ENCODE peak calls at places on chromosomes 1 and 21, in five cellular contexts. M is neuronal stem cell, K is colonic mucosa, U is HL-60, S is endodermal cell. R is an unnamed sample.

GRCh38 chr1:1672181-1672965 is 13.6 kb upstream of the CDK11B start:
- DNase-seq in M (no peak), K (no peak), U (peak), S (no peak), R (no peak)

GRCh38 chr1:224579526-224579925 is 36.6 kb upstream of the CNIH3 start:
- DNase-seq in M (no peak), K (no peak), U (no peak), S (no peak), R (no peak)

GRCh38 chr1:81498370-81499184 is 302.2 kb upstream of the ADGRL2 start:
- DNase-seq in M (no peak), K (no peak), U (no peak), S (no peak), R (no peak)

GRCh38 chr1:247392088-247392487 is 23.9 kb upstream of the NLRP3 start:
- DNase-seq in M (no peak), K (no peak), U (no peak), S (no peak), R (no peak)

GRCh38 chr21:16124397-16125130 is 394.8 kb downstream of the USP25 start:
- DNase-seq in M (no peak), K (no peak), U (no peak), S (no peak), R (no peak)

GRCh38 chr1:38009088-38009840 is 3.3 kb upstream of the UTP11 start:
- DNase-seq in M (no peak), K (no peak), U (peak), S (peak), R (no peak)

GRCh38 chr1:97792655-97793054 is 128.2 kb downstream of the DPYD start:
- DNase-seq in M (no peak), K (no peak), U (no peak), S (no peak), R (no peak)

GRCh38 chr1:184036517-184036949 is 995 bp downstream of the COLGALT2 start:
- DNase-seq in M (no peak), K (no peak), U (peak), S (peak), R (peak)

GRCh38 chr1:199851453-199851852 is 176.1 kb upstream of the NR5A2 start:
- DNase-seq in M (peak), K (no peak), U (no peak), S (no peak), R (no peak)

GRCh38 chr1:111565957-111566356 is 53.6 kb upstream of the RAP1A start:
- DNase-seq in M (no peak), K (no peak), U (no peak), S (no peak), R (no peak)

GRCh38 chr1:186194107-186194756 is 180.8 kb downstream of the TPR start:
- DNase-seq in M (no peak), K (no peak), U (no peak), S (no peak), R (no peak)

GRCh38 chr1:227244339-227245118 is 73.8 kb downstream of the CDC42BPA start:
- DNase-seq in M (no peak), K (no peak), U (no peak), S (no peak), R (no peak)

GRCh38 chr1:178189814-178190213 is 95.9 kb downstream of the RASAL2 start:
- DNase-seq in M (peak), K (no peak), U (peak), S (peak), R (peak)

GRCh38 chr1:157429841-157430240 is 122.5 kb downstream of the FCRL5 start:
- DNase-seq in M (no peak), K (no peak), U (no peak), S (no peak), R (no peak)

GRCh38 chr1:193462629-193463320 is 276.4 kb upstream of the B3GALT2 start:
- DNase-seq in M (peak), K (no peak), U (peak), S (no peak), R (peak)

GRCh38 chr1:86419277-86419903 is 4.6 kb upstream of the CLCA2 start:
- DNase-seq in M (no peak), K (peak), U (peak), S (peak), R (peak)

GRCh38 chr1:70017770-70018169 is 187.6 kb downstream of the LRRC40 start:
- DNase-seq in M (no peak), K (no peak), U (no peak), S (no peak), R (no peak)

GRCh38 chr1:227753999-227754764 is 18.9 kb downstream of the SNAP47 start:
- DNase-seq in M (no peak), K (no peak), U (no peak), S (no peak), R (no peak)

GRCh38 chr1:112247036-112247597 is 148.9 kb upstream of the CTTNBP2NL start:
- DNase-seq in M (no peak), K (no peak), U (no peak), S (no peak), R (no peak)

GRCh38 chr1:225937048-225937968 is 3.7 kb downstream of the LEFTY2 start:
- DNase-seq in M (no peak), K (no peak), U (no peak), S (no peak), R (no peak)

GRCh38 chr1:64686828-64687724 is 57.8 kb upstream of the RAVER2 start:
- DNase-seq in M (peak), K (peak), U (peak), S (no peak), R (peak)

GRCh38 chr1:85692730-85693314 is 15.4 kb downstream of the ZNHIT6 start:
- DNase-seq in M (no peak), K (no peak), U (no peak), S (no peak), R (peak)

GRCh38 chr1:221777434-221778072 is 35.7 kb upstream of the DUSP10 start:
- DNase-seq in M (no peak), K (no peak), U (peak), S (no peak), R (no peak)

GRCh38 chr21:31786164-31786920 is 54.4 kb upstream of the SCAF4 start:
- DNase-seq in M (no peak), K (no peak), U (no peak), S (no peak), R (no peak)

GRCh38 chr21:41703857-41704501 is 62.9 kb downstream of the RIPK4 start:
- DNase-seq in M (no peak), K (peak), U (no peak), S (no peak), R (no peak)

GRCh38 chr1:111272081-111272480 is 18.6 kb upstream of the CHIA start:
- DNase-seq in M (no peak), K (no peak), U (no peak), S (no peak), R (peak)

GRCh38 chr1:59298710-59299346 is 1.9 kb downstream of the FGGY start:
- DNase-seq in M (no peak), K (no peak), U (no peak), S (no peak), R (no peak)

GRCh38 chr1:115286431-115287205 is 51.4 kb downstream of the NGF start:
- DNase-seq in M (no peak), K (no peak), U (no peak), S (no peak), R (no peak)

GRCh38 chr1:45973106-45973505 is 159.3 kb downstream of the PIK3R3 start:
- DNase-seq in M (no peak), K (no peak), U (no peak), S (no peak), R (no peak)

GRCh38 chr1:117652421-117652820 is 46.6 kb downstream of the TENT5C start:
- DNase-seq in M (no peak), K (no peak), U (no peak), S (no peak), R (no peak)

GRCh38 chr1:15937706-15938168 is 38.2 kb downstream of the ZBTB17 start:
- DNase-seq in M (no peak), K (no peak), U (no peak), S (peak), R (no peak)

GRCh38 chr1:31798433-31799195 is 17.2 kb downstream of the SPOCD1 start:
- DNase-seq in M (no peak), K (no peak), U (no peak), S (no peak), R (no peak)

GRCh38 chr1:211698161-211699026 is 23.0 kb upstream of the NEK2 start:
- DNase-seq in M (peak), K (peak), U (peak), S (peak), R (peak)

GRCh38 chr1:222897527-222898190 is 82.8 kb downstream of the DISP1 start:
- DNase-seq in M (no peak), K (no peak), U (no peak), S (no peak), R (no peak)

GRCh38 chr1:18557621-18558465 is 72.8 kb upstream of the PAX7 start:
- DNase-seq in M (peak), K (peak), U (no peak), S (peak), R (peak)

GRCh38 chr1:35702540-35702939 is 16.1 kb downstream of the C1orf216 start:
- DNase-seq in M (no peak), K (no peak), U (no peak), S (no peak), R (peak)
- H3K4me3 ChIP-seq in M (no peak), K (no peak), U (no peak), S (no peak), R (no peak)

GRCh38 chr1:27935721-27936120 is 921 bp downstream of the SMPDL3B start:
- DNase-seq in M (no peak), K (no peak), U (no peak), S (no peak), R (no peak)
- H3K4me3 ChIP-seq in M (no peak), K (peak), U (no peak), S (peak), R (no peak)

DNA sequence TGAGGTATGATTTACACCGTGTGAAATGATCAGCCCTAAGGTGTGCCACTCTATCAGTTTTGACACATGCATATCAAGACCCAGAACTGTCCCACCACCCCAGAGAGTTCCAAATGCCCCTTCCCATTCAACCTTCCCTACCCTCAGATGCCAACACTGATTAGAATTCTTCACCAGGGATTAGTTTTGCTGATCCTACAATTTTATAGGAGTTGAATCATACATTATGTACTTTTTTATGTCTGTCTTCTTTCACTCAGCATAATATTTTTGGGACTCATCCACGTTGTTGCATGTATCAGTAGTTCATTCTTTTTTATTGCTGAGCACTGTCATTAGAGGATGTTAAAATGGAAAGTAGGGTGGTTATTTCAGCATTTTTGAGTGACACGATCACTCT is 178.3 kb downstream of the ZSCAN20 start:
- DNase-seq in M (no peak), K (no peak), U (no peak), S (no peak), R (no peak)
- H3K4me3 ChIP-seq in M (no peak), K (no peak), U (no peak), S (no peak), R (no peak)

DNA sequence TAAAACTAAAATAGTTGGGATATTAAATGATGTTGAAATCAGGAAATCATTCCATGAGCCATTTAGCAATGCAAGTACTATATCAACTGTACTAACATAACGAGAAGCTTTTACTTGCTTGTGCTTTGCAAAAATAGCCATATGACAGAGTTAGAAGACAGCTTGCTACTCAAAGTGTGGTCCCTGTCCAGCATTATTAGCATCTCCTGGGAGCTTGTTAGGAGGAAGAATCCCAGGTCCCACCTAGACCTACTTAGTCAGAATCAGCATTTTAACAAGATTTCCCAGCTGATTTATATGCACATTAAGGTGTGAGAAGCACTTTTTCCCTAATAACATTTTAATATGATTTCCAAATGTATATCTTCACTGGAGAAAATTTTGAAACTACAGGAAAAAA is 4.7 kb downstream of the PRKACB start:
- DNase-seq in M (no peak), K (no peak), U (no peak), S (no peak), R (no peak)
- H3K4me3 ChIP-seq in M (no peak), K (no peak), U (no peak), S (no peak), R (no peak)

GRCh38 chr21:45542242-45542666 is at the start of gene SLC19A1:
- DNase-seq in M (peak), K (peak), U (peak), S (peak), R (peak)

GRCh38 chr21:45539796-45540600 is 2.2 kb downstream of the SLC19A1 start:
- DNase-seq in M (no peak), K (peak), U (no peak), S (peak), R (peak)

GRCh38 chr21:45539046-45539795 is 3.0 kb downstream of the SLC19A1 start:
- DNase-seq in M (no peak), K (peak), U (no peak), S (peak), R (no peak)

GRCh38 chr21:45541221-45542039 is 810 bp downstream of the SLC19A1 start:
- DNase-seq in M (no peak), K (peak), U (peak), S (peak), R (peak)

GRCh38 chr21:45540601-45540970 is 1.7 kb downstream of the SLC19A1 start:
- DNase-seq in M (no peak), K (no peak), U (no peak), S (no peak), R (peak)
- H3K4me3 ChIP-seq in M (no peak), K (no peak), U (peak), S (no peak), R (peak)

GRCh38 chr1:11787804-11788436 is 17.8 kb downstream of the MTHFR start:
- DNase-seq in M (no peak), K (no peak), U (no peak), S (no peak), R (no peak)
- H3K4me3 ChIP-seq in M (no peak), K (no peak), U (no peak), S (no peak), R (no peak)

GRCh38 chr1:29260531-29260930 is 24.2 kb downstream of the PTPRU start:
- DNase-seq in M (no peak), K (no peak), U (no peak), S (peak), R (no peak)
- H3K4me3 ChIP-seq in M (peak), K (no peak), U (no peak), S (no peak), R (no peak)

GRCh38 chr1:185074307-185074706 is 28.9 kb downstream of the RNF2 start:
- DNase-seq in M (no peak), K (no peak), U (no peak), S (no peak), R (no peak)
- H3K4me3 ChIP-seq in M (no peak), K (no peak), U (no peak), S (no peak), R (no peak)

DNA sequence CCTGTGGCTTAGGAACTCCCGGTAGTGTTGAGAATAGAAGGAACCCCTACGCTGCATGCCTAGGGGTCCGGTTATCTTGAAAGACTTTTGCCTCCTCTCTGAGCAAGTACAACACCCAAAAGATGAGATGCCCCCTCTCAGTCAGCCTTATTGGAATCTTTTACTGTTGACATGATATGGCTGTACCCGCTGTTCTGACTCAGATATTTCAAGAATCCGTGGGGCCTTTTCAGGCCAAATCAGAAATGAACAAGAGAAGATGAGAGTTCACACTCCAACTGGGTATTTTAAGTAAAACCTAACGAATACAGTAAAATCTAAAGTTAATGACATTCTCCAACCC is 164.2 kb downstream of the PPIAL4G start:
- DNase-seq in M (no peak), K (no peak), U (no peak), S (no peak), R (no peak)
- H3K4me3 ChIP-seq in M (peak), K (no peak), U (peak), S (peak), R (no peak)

GRCh38 chr1:20731057-20731991 is 1.2 kb downstream of the SH2D5 start:
- DNase-seq in M (no peak), K (no peak), U (no peak), S (peak), R (no peak)

GRCh38 chr1:20735581-20736111 is 3.1 kb upstream of the SH2D5 start:
- DNase-seq in M (no peak), K (no peak), U (no peak), S (no peak), R (no peak)

GRCh38 chr1:20732588-20733360 is at the start of gene SH2D5:
- DNase-seq in M (peak), K (peak), U (peak), S (peak), R (peak)

GRCh38 chr1:20732071-20732587 is 374 bp downstream of the SH2D5 start:
- DNase-seq in M (peak), K (peak), U (no peak), S (peak), R (peak)

DNA sequence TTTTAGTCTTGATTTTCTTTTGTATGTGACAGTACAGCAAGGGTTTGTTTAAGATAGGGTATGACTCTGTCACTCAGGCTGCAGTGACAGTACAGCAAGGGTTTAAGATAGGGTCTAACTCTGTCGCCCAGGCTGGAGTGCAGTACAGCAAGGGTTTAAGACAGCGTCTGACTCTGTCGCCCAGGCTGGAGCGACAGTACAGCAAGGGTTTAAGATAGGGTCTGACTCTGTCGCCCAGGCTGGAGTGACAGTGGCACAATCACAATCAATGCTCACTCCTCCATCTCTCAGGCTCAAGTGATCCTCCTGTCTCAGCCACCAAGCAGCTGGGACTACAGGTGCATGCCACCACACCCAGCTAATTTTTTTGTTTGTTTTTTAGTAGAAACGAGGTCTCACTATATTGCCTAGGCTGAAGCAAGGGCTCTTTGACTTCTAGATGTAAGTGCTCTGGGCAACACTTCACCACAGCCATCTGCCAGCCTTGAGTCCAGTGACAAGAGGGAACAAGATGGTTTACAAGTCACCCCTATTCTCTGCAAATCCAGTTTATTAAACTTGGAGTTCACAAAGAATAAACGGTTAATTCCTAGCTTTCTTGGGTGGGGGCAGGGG is 965 bp upstream of the SH2D5 start:
- DNase-seq in M (no peak), K (no peak), U (no peak), S (no peak), R (no peak)
- H3K4me3 ChIP-seq in M (no peak), K (peak), U (no peak), S (peak), R (no peak)

R was measured in HAP-1.